ENCODE peak calls at places on chromosomes 11 and 22, in nine cellular contexts. One of them, this sample, is unnamed.

GRCh38 chr22:40310081-40310770 is 36.1 kb upstream of the ADSL start:
- DNase-seq in NCI-H345: no peak
- DNase-seq in glutamatergic neuron: no peak
- DNase-seq in stimulated activated CD8-positive, alpha-beta memory T cell treated with anti-CD3 and anti-CD28 coated beads, Interleukin-7, amount 100 ng/mL, for 24 hours: no peak
- DNase-seq in activated CD4-positive, alpha-beta T cell treated with anti-CD3 and anti-CD28 coated beads for 36 hours: no peak
- DNase-seq in HEK293T: no peak
- DNase-seq in T-cell: no peak
- DNase-seq in T follicular helper cell: no peak
- DNase-seq in T47D: no peak
- DNase-seq in this sample: no peak

GRCh38 chr11:115580927-115581680 is 76.9 kb upstream of the CADM1 start:
- DNase-seq in NCI-H345: peak; percentile 41
- DNase-seq in glutamatergic neuron: peak; percentile 89
- DNase-seq in stimulated activated CD8-positive, alpha-beta memory T cell treated with anti-CD3 and anti-CD28 coated beads, Interleukin-7, amount 100 ng/mL, for 24 hours: no peak
- DNase-seq in activated CD4-positive, alpha-beta T cell treated with anti-CD3 and anti-CD28 coated beads for 36 hours: no peak
- DNase-seq in HEK293T: peak; percentile 48
- DNase-seq in T-cell: no peak
- DNase-seq in T follicular helper cell: no peak
- DNase-seq in T47D: no peak
- DNase-seq in this sample: no peak

GRCh38 chr11:8099291-8099899 is 18.4 kb downstream of the TUB start:
- DNase-seq in NCI-H345: peak; percentile 61
- DNase-seq in glutamatergic neuron: peak; percentile 90
- DNase-seq in stimulated activated CD8-positive, alpha-beta memory T cell treated with anti-CD3 and anti-CD28 coated beads, Interleukin-7, amount 100 ng/mL, for 24 hours: peak; percentile 53
- DNase-seq in activated CD4-positive, alpha-beta T cell treated with anti-CD3 and anti-CD28 coated beads for 36 hours: peak; percentile 77
- DNase-seq in HEK293T: peak; percentile 60
- DNase-seq in T-cell: peak; percentile 57
- DNase-seq in T follicular helper cell: peak; percentile 62
- DNase-seq in T47D: peak; percentile 43
- DNase-seq in this sample: peak; percentile 51

GRCh38 chr11:32062540-32062939 is 28.3 kb upstream of the RCN1 start:
- DNase-seq in NCI-H345: no peak
- DNase-seq in glutamatergic neuron: no peak
- DNase-seq in stimulated activated CD8-positive, alpha-beta memory T cell treated with anti-CD3 and anti-CD28 coated beads, Interleukin-7, amount 100 ng/mL, for 24 hours: no peak
- DNase-seq in activated CD4-positive, alpha-beta T cell treated with anti-CD3 and anti-CD28 coated beads for 36 hours: no peak
- DNase-seq in HEK293T: no peak
- DNase-seq in T-cell: no peak
- DNase-seq in T follicular helper cell: no peak
- DNase-seq in T47D: no peak
- DNase-seq in this sample: no peak

GRCh38 chr11:2517386-2518064 is 72.7 kb downstream of the KCNQ1 start:
- DNase-seq in NCI-H345: no peak
- DNase-seq in glutamatergic neuron: peak; percentile 6
- DNase-seq in stimulated activated CD8-positive, alpha-beta memory T cell treated with anti-CD3 and anti-CD28 coated beads, Interleukin-7, amount 100 ng/mL, for 24 hours: no peak
- DNase-seq in activated CD4-positive, alpha-beta T cell treated with anti-CD3 and anti-CD28 coated beads for 36 hours: no peak
- DNase-seq in HEK293T: no peak
- DNase-seq in T-cell: no peak
- DNase-seq in T follicular helper cell: no peak
- DNase-seq in T47D: no peak
- DNase-seq in this sample: no peak

GRCh38 chr11:85040166-85040565 is 587.0 kb downstream of the DLG2 start:
- DNase-seq in NCI-H345: no peak
- DNase-seq in glutamatergic neuron: no peak
- DNase-seq in stimulated activated CD8-positive, alpha-beta memory T cell treated with anti-CD3 and anti-CD28 coated beads, Interleukin-7, amount 100 ng/mL, for 24 hours: no peak
- DNase-seq in activated CD4-positive, alpha-beta T cell treated with anti-CD3 and anti-CD28 coated beads for 36 hours: no peak
- DNase-seq in HEK293T: no peak
- DNase-seq in T-cell: no peak
- DNase-seq in T follicular helper cell: no peak
- DNase-seq in T47D: no peak
- DNase-seq in this sample: no peak

GRCh38 chr11:94678236-94678635 is 89.9 kb upstream of the AMOTL1 start:
- DNase-seq in NCI-H345: no peak
- DNase-seq in glutamatergic neuron: no peak
- DNase-seq in stimulated activated CD8-positive, alpha-beta memory T cell treated with anti-CD3 and anti-CD28 coated beads, Interleukin-7, amount 100 ng/mL, for 24 hours: no peak
- DNase-seq in activated CD4-positive, alpha-beta T cell treated with anti-CD3 and anti-CD28 coated beads for 36 hours: no peak
- DNase-seq in HEK293T: no peak
- DNase-seq in T-cell: no peak
- DNase-seq in T follicular helper cell: no peak
- DNase-seq in T47D: no peak
- DNase-seq in this sample: no peak

GRCh38 chr11:41498726-41499125 is 39.3 kb upstream of the LRRC4C start:
- DNase-seq in NCI-H345: no peak
- DNase-seq in glutamatergic neuron: no peak
- DNase-seq in stimulated activated CD8-positive, alpha-beta memory T cell treated with anti-CD3 and anti-CD28 coated beads, Interleukin-7, amount 100 ng/mL, for 24 hours: no peak
- DNase-seq in activated CD4-positive, alpha-beta T cell treated with anti-CD3 and anti-CD28 coated beads for 36 hours: no peak
- DNase-seq in HEK293T: no peak
- DNase-seq in T-cell: no peak
- DNase-seq in T follicular helper cell: no peak
- DNase-seq in T47D: no peak
- DNase-seq in this sample: no peak

GRCh38 chr11:75558939-75559843 is 2.9 kb upstream of the SERPINH1 start:
- DNase-seq in NCI-H345: no peak
- DNase-seq in glutamatergic neuron: no peak
- DNase-seq in stimulated activated CD8-positive, alpha-beta memory T cell treated with anti-CD3 and anti-CD28 coated beads, Interleukin-7, amount 100 ng/mL, for 24 hours: no peak
- DNase-seq in activated CD4-positive, alpha-beta T cell treated with anti-CD3 and anti-CD28 coated beads for 36 hours: no peak
- DNase-seq in HEK293T: no peak
- DNase-seq in T-cell: no peak
- DNase-seq in T follicular helper cell: no peak
- DNase-seq in T47D: no peak
- DNase-seq in this sample: no peak

GRCh38 chr11:115503083-115503885 is 931 bp downstream of the CADM1 start:
- DNase-seq in NCI-H345: peak; percentile 59
- DNase-seq in glutamatergic neuron: peak; percentile 61
- DNase-seq in stimulated activated CD8-positive, alpha-beta memory T cell treated with anti-CD3 and anti-CD28 coated beads, Interleukin-7, amount 100 ng/mL, for 24 hours: no peak
- DNase-seq in activated CD4-positive, alpha-beta T cell treated with anti-CD3 and anti-CD28 coated beads for 36 hours: peak; percentile 52
- DNase-seq in HEK293T: peak; percentile 50
- DNase-seq in T-cell: no peak
- DNase-seq in T follicular helper cell: no peak
- DNase-seq in T47D: peak; percentile 68
- DNase-seq in this sample: peak; percentile 36

GRCh38 chr22:48459259-48459658 is 1368.4 kb downstream of the BRD1 start:
- DNase-seq in NCI-H345: no peak
- DNase-seq in glutamatergic neuron: no peak
- DNase-seq in stimulated activated CD8-positive, alpha-beta memory T cell treated with anti-CD3 and anti-CD28 coated beads, Interleukin-7, amount 100 ng/mL, for 24 hours: no peak
- DNase-seq in activated CD4-positive, alpha-beta T cell treated with anti-CD3 and anti-CD28 coated beads for 36 hours: no peak
- DNase-seq in HEK293T: no peak
- DNase-seq in T-cell: no peak
- DNase-seq in T follicular helper cell: no peak
- DNase-seq in T47D: no peak
- DNase-seq in this sample: no peak

GRCh38 chr11:9060700-9061111 is 30.7 kb downstream of the SCUBE2 start:
- DNase-seq in NCI-H345: no peak
- DNase-seq in glutamatergic neuron: no peak
- DNase-seq in stimulated activated CD8-positive, alpha-beta memory T cell treated with anti-CD3 and anti-CD28 coated beads, Interleukin-7, amount 100 ng/mL, for 24 hours: peak; percentile 30
- DNase-seq in activated CD4-positive, alpha-beta T cell treated with anti-CD3 and anti-CD28 coated beads for 36 hours: peak; percentile 88
- DNase-seq in HEK293T: peak; percentile 25
- DNase-seq in T-cell: no peak
- DNase-seq in T follicular helper cell: no peak
- DNase-seq in T47D: no peak
- DNase-seq in this sample: peak; percentile 15

GRCh38 chr11:36711104-36711825 is 113.2 kb upstream of the RAG2 start:
- DNase-seq in NCI-H345: no peak
- DNase-seq in glutamatergic neuron: no peak
- DNase-seq in stimulated activated CD8-positive, alpha-beta memory T cell treated with anti-CD3 and anti-CD28 coated beads, Interleukin-7, amount 100 ng/mL, for 24 hours: no peak
- DNase-seq in activated CD4-positive, alpha-beta T cell treated with anti-CD3 and anti-CD28 coated beads for 36 hours: peak; percentile 6
- DNase-seq in HEK293T: no peak
- DNase-seq in T-cell: no peak
- DNase-seq in T follicular helper cell: no peak
- DNase-seq in T47D: no peak
- DNase-seq in this sample: no peak

GRCh38 chr22:37275134-37275533 is 7.2 kb upstream of the CYTH4 start:
- DNase-seq in NCI-H345: no peak
- DNase-seq in glutamatergic neuron: no peak
- DNase-seq in stimulated activated CD8-positive, alpha-beta memory T cell treated with anti-CD3 and anti-CD28 coated beads, Interleukin-7, amount 100 ng/mL, for 24 hours: no peak
- DNase-seq in activated CD4-positive, alpha-beta T cell treated with anti-CD3 and anti-CD28 coated beads for 36 hours: no peak
- DNase-seq in HEK293T: no peak
- DNase-seq in T-cell: no peak
- DNase-seq in T follicular helper cell: no peak
- DNase-seq in T47D: no peak
- DNase-seq in this sample: no peak

GRCh38 chr11:88709567-88709966 is 356.2 kb downstream of the GRM5 start:
- DNase-seq in NCI-H345: no peak
- DNase-seq in glutamatergic neuron: peak; percentile 9
- DNase-seq in stimulated activated CD8-positive, alpha-beta memory T cell treated with anti-CD3 and anti-CD28 coated beads, Interleukin-7, amount 100 ng/mL, for 24 hours: no peak
- DNase-seq in activated CD4-positive, alpha-beta T cell treated with anti-CD3 and anti-CD28 coated beads for 36 hours: no peak
- DNase-seq in HEK293T: no peak
- DNase-seq in T-cell: no peak
- DNase-seq in T follicular helper cell: no peak
- DNase-seq in T47D: no peak
- DNase-seq in this sample: no peak

This sample was measured in HuH-7.5.